ENCODE peak calls at places on chromosomes 2 and 18, in four cellular contexts. T is HT1080, Q is SHP77, E is GM23248. D is an unnamed sample.

GRCh38 chr2:127118038-127118437 is 11.1 kb upstream of the BIN1 start:
- DNase-seq in E (no peak), Q (no peak), T (no peak), D (no peak)

GRCh38 chr2:135175177-135175576 is 123.1 kb downstream of the RAB3GAP1 start:
- DNase-seq in E (no peak), T (no peak), Q (no peak), D (no peak)

GRCh38 chr18:50879302-50880107 is 587 bp downstream of the ME2 start:
- DNase-seq in E (peak), T (peak), Q (no peak), D (peak)

GRCh38 chr2:33216508-33217182 is 259.8 kb upstream of the RASGRP3 start:
- DNase-seq in E (peak), Q (no peak), T (no peak), D (peak)

GRCh38 chr2:163405298-163405697 is 330.5 kb downstream of the FIGN start:
- DNase-seq in E (no peak), Q (no peak), T (no peak), D (no peak)

GRCh38 chr2:203559640-203560039 is 24.5 kb upstream of the RAPH1 start:
- DNase-seq in T (no peak), E (peak), Q (no peak), D (no peak)

GRCh38 chr2:38274286-38275276 is 102.5 kb downstream of the ATL2 start:
- DNase-seq in Q (peak), E (peak), T (peak), D (peak)

GRCh38 chr2:231602874-231603467 is 10.3 kb downstream of the TEX44 start:
- DNase-seq in Q (no peak), T (no peak), E (no peak), D (no peak)

GRCh38 chr18:36469471-36469870 is 172.0 kb downstream of the FHOD3 start:
- DNase-seq in Q (no peak), E (no peak), T (no peak), D (no peak)

GRCh38 chr2:207777124-207777523 is 7.4 kb upstream of the FZD5 start:
- DNase-seq in E (no peak), Q (no peak), T (no peak), D (no peak)

GRCh38 chr2:27191107-27191829 is 20.6 kb upstream of the ATRAID start:
- DNase-seq in Q (peak), T (peak), E (peak), D (peak)

GRCh38 chr2:125341353-125341752 is 1314.6 kb upstream of the GYPC start:
- DNase-seq in T (no peak), E (no peak), Q (no peak), D (no peak)

GRCh38 chr2:234823877-234824376 is 127.9 kb upstream of the SH3BP4 start:
- DNase-seq in Q (no peak), T (peak), E (peak), D (peak)

GRCh38 chr2:121897335-121897970 is 142.0 kb downstream of the TSN start:
- DNase-seq in Q (no peak), T (peak), E (peak), D (peak)

GRCh38 chr18:54961016-54961423 is 1.8 kb upstream of the CCDC68 start:
- DNase-seq in Q (no peak), T (no peak), E (no peak), D (no peak)

GRCh38 chr2:237434916-237435315 is 21.0 kb upstream of the COL6A3 start:
- DNase-seq in Q (no peak), E (peak), T (peak), D (no peak)

GRCh38 chr2:219954331-219954730 is 326.9 kb downstream of the SLC4A3 start:
- DNase-seq in T (no peak), E (peak), Q (no peak), D (no peak)

GRCh38 chr18:75008186-75008585 is 200.8 kb downstream of the PTGR3 start:
- DNase-seq in T (no peak), Q (no peak), E (no peak), D (no peak)

GRCh38 chr2:162833345-162833744 is 5.2 kb downstream of the KCNH7 start:
- DNase-seq in E (no peak), Q (no peak), T (no peak), D (no peak)

GRCh38 chr2:240640939-240641338 is 15.7 kb downstream of the GPR35 start:
- DNase-seq in Q (peak), T (no peak), E (peak), D (peak)

GRCh38 chr18:67211646-67212045 is 304.9 kb downstream of the DSEL start:
- DNase-seq in E (peak), Q (no peak), T (no peak), D (peak)

GRCh38 chr18:77103181-77103875 is 29.3 kb downstream of the MBP start:
- DNase-seq in E (peak), Q (no peak), T (no peak), D (peak)

GRCh38 chr2:171509945-171510731 is 12.1 kb upstream of the CYBRD1 start:
- DNase-seq in E (peak), T (no peak), Q (no peak), D (peak)

GRCh38 chr2:241947876-241948275 is 78.3 kb downstream of the RTP5 start:
- DNase-seq in Q (no peak), E (no peak), T (no peak), D (no peak)

GRCh38 chr2:228094377-228094921 is 87.0 kb downstream of the SPHKAP start:
- DNase-seq in T (peak), E (peak), Q (no peak), D (peak)

GRCh38 chr2:11054783-11055751 is 100.2 kb upstream of the SLC66A3 start:
- DNase-seq in Q (no peak), E (no peak), T (no peak), D (no peak)

GRCh38 chr18:74331404-74331803 is 15.8 kb downstream of the C18orf63 start:
- DNase-seq in Q (peak), T (peak), E (peak), D (peak)

GRCh38 chr2:51013870-51014526 is 17.9 kb downstream of the NRXN1 start:
- DNase-seq in T (no peak), Q (peak), E (no peak), D (no peak)

GRCh38 chr2:20052872-20053281 is 1.4 kb upstream of the LAPTM4A start:
- DNase-seq in Q (peak), E (peak), T (peak), D (peak)

GRCh38 chr2:239376351-239376750 is 24.5 kb downstream of the HDAC4 start:
- DNase-seq in E (no peak), T (no peak), Q (no peak), D (no peak)

GRCh38 chr2:118186858-118187254 is 98.6 kb downstream of the INSIG2 start:
- DNase-seq in Q (no peak), T (no peak), E (no peak), D (no peak)

GRCh38 chr2:54859997-54860701 is 136.7 kb downstream of the EML6 start:
- DNase-seq in T (peak), E (peak), Q (no peak), D (peak)

GRCh38 chr2:58614259-58614658 is 373.1 kb upstream of the FANCL start:
- DNase-seq in Q (no peak), E (no peak), T (no peak), D (no peak)

GRCh38 chr2:43375746-43376522 is 149.5 kb upstream of the ZFP36L2 start:
- DNase-seq in Q (no peak), E (no peak), T (no peak), D (no peak)

GRCh38 chr2:101533611-101534601 is 59.0 kb upstream of the RFX8 start:
- DNase-seq in T (no peak), E (no peak), Q (no peak), D (no peak)

GRCh38 chr2:51780353-51780752 is 748.4 kb upstream of the NRXN1 start:
- DNase-seq in E (no peak), Q (no peak), T (no peak), D (no peak)

GRCh38 chr2:118437501-118437900 is 349.2 kb downstream of the INSIG2 start:
- DNase-seq in T (no peak), E (no peak), Q (no peak), D (no peak)